ENCODE peak calls at places on chromosome 10, in six cellular contexts. One of them, this sample, is unnamed.

GRCh38 chr10:67697646-67698245 is 1.8 kb upstream of the CTNNA3 start:
- DNase-seq in hepatocyte: peak; percentile 57
- DNase-seq in PC-9: peak; percentile 51
- DNase-seq in endothelial cell of umbilical vein: peak; percentile 80
- DNase-seq in PC-3: peak; percentile 88
- DNase-seq in HCT116: peak; percentile 41
- DNase-seq in this sample: peak; percentile 45

GRCh38 chr10:6297522-6297921 is 94.8 kb downstream of the PFKFB3 start:
- DNase-seq in hepatocyte: no peak
- DNase-seq in PC-9: no peak
- DNase-seq in endothelial cell of umbilical vein: no peak
- DNase-seq in PC-3: no peak
- DNase-seq in HCT116: no peak
- DNase-seq in this sample: no peak

GRCh38 chr10:43140414-43140813 is 2.2 kb downstream of the CSGALNACT2 start:
- DNase-seq in hepatocyte: no peak
- DNase-seq in PC-9: peak; percentile 86
- DNase-seq in endothelial cell of umbilical vein: peak; percentile 88
- DNase-seq in PC-3: peak; percentile 97
- DNase-seq in HCT116: no peak
- DNase-seq in this sample: no peak

GRCh38 chr10:100370561-100370975 is 23.5 kb downstream of the SCD start:
- DNase-seq in hepatocyte: peak; percentile 53
- DNase-seq in PC-9: peak; percentile 82
- DNase-seq in endothelial cell of umbilical vein: no peak
- DNase-seq in PC-3: peak; percentile 60
- DNase-seq in HCT116: peak; percentile 72
- DNase-seq in this sample: no peak

GRCh38 chr10:110568055-110568735 is 700 bp downstream of the SMC3 start:
- DNase-seq in hepatocyte: peak; percentile 53
- DNase-seq in PC-9: no peak
- DNase-seq in endothelial cell of umbilical vein: peak; percentile 45
- DNase-seq in PC-3: peak; percentile 7
- DNase-seq in HCT116: no peak
- DNase-seq in this sample: peak; percentile 80

GRCh38 chr10:70695241-70696030 is 23.1 kb downstream of the ADAMTS14 start:
- DNase-seq in hepatocyte: no peak
- DNase-seq in PC-9: no peak
- DNase-seq in endothelial cell of umbilical vein: no peak
- DNase-seq in PC-3: peak; percentile 83
- DNase-seq in HCT116: no peak
- DNase-seq in this sample: no peak

GRCh38 chr10:4763960-4764428 is 62.0 kb upstream of the AKR1E2 start:
- DNase-seq in hepatocyte: no peak
- DNase-seq in PC-9: peak; percentile 39
- DNase-seq in endothelial cell of umbilical vein: peak; percentile 76
- DNase-seq in PC-3: peak; percentile 81
- DNase-seq in HCT116: no peak
- DNase-seq in this sample: no peak

GRCh38 chr10:78211476-78212110 is 177.9 kb downstream of the RPS24 start:
- DNase-seq in hepatocyte: peak; percentile 69
- DNase-seq in PC-9: no peak
- DNase-seq in endothelial cell of umbilical vein: peak; percentile 55
- DNase-seq in PC-3: peak; percentile 92
- DNase-seq in HCT116: peak; percentile 6
- DNase-seq in this sample: peak; percentile 65

GRCh38 chr10:107163086-107163880 is 1.2 kb downstream of the SORCS1 start:
- DNase-seq in hepatocyte: peak; percentile 13
- DNase-seq in PC-9: no peak
- DNase-seq in endothelial cell of umbilical vein: no peak
- DNase-seq in PC-3: no peak
- DNase-seq in HCT116: no peak
- DNase-seq in this sample: peak; percentile 58

GRCh38 chr10:107165007-107165406 is 501 bp upstream of the SORCS1 start:
- DNase-seq in hepatocyte: no peak
- DNase-seq in PC-9: no peak
- DNase-seq in endothelial cell of umbilical vein: no peak
- DNase-seq in PC-3: no peak
- DNase-seq in HCT116: no peak
- DNase-seq in this sample: peak; percentile 24

GRCh38 chr10:107160866-107161265 is 3.6 kb downstream of the SORCS1 start:
- DNase-seq in hepatocyte: no peak
- DNase-seq in PC-9: no peak
- DNase-seq in endothelial cell of umbilical vein: no peak
- DNase-seq in PC-3: no peak
- DNase-seq in HCT116: no peak
- DNase-seq in this sample: no peak

GRCh38 chr10:107166378-107166777 is 1.9 kb upstream of the SORCS1 start:
- DNase-seq in hepatocyte: no peak
- DNase-seq in PC-9: no peak
- DNase-seq in endothelial cell of umbilical vein: no peak
- DNase-seq in PC-3: peak; percentile 1
- DNase-seq in HCT116: no peak
- DNase-seq in this sample: peak; percentile 50

GRCh38 chr10:107163904-107164861 is at the start of gene SORCS1:
- DNase-seq in hepatocyte: peak; percentile 77
- DNase-seq in PC-9: no peak
- DNase-seq in endothelial cell of umbilical vein: no peak
- DNase-seq in PC-3: no peak
- DNase-seq in HCT116: no peak
- DNase-seq in this sample: peak; percentile 87
- TF ChIP-seq CTCF in hepatocyte: no peak
- TF ChIP-seq CTCF in PC-9: no peak
- TF ChIP-seq CTCF in endothelial cell of umbilical vein: no peak
- TF ChIP-seq CTCF in PC-3: no peak
- TF ChIP-seq CTCF in HCT116: no peak
- TF ChIP-seq CTCF in this sample: no peak

GRCh38 chr10:79285315-79286185 is 61.7 kb upstream of the PPIF start:
- DNase-seq in hepatocyte: no peak
- DNase-seq in PC-9: no peak
- DNase-seq in endothelial cell of umbilical vein: no peak
- DNase-seq in PC-3: no peak
- DNase-seq in HCT116: no peak
- DNase-seq in this sample: no peak
- H4K20me1 ChIP-seq in hepatocyte: peaks cover 45% of the 10 kb centered on the region
- H4K20me1 ChIP-seq in PC-9: no peaks in the 10 kb centered on the region
- H4K20me1 ChIP-seq in endothelial cell of umbilical vein: no peaks in the 10 kb centered on the region
- H4K20me1 ChIP-seq in PC-3: no peaks in the 10 kb centered on the region
- H4K20me1 ChIP-seq in HCT116: no peaks in the 10 kb centered on the region
- H4K20me1 ChIP-seq in this sample: peaks cover 43% of the 10 kb centered on the region

GRCh38 chr10:8379906-8380832 is 325.7 kb downstream of the GATA3 start:
- DNase-seq in hepatocyte: peak; percentile 38
- DNase-seq in PC-9: no peak
- DNase-seq in endothelial cell of umbilical vein: peak; percentile 4
- DNase-seq in PC-3: no peak
- DNase-seq in HCT116: no peak
- DNase-seq in this sample: no peak

GRCh38 chr10:8369666-8370065 is 315.2 kb downstream of the GATA3 start:
- DNase-seq in hepatocyte: no peak
- DNase-seq in PC-9: peak; percentile 65
- DNase-seq in endothelial cell of umbilical vein: peak; percentile 76
- DNase-seq in PC-3: peak; percentile 76
- DNase-seq in HCT116: no peak
- DNase-seq in this sample: no peak

GRCh38 chr10:8375137-8375536 is 320.6 kb downstream of the GATA3 start:
- DNase-seq in hepatocyte: no peak
- DNase-seq in PC-9: no peak
- DNase-seq in endothelial cell of umbilical vein: no peak
- DNase-seq in PC-3: no peak
- DNase-seq in HCT116: no peak
- DNase-seq in this sample: no peak

GRCh38 chr10:8378198-8378983 is 323.9 kb downstream of the GATA3 start:
- DNase-seq in hepatocyte: no peak
- DNase-seq in PC-9: no peak
- DNase-seq in endothelial cell of umbilical vein: peak; percentile 40
- DNase-seq in PC-3: no peak
- DNase-seq in HCT116: no peak
- DNase-seq in this sample: peak; percentile 16

DNA sequence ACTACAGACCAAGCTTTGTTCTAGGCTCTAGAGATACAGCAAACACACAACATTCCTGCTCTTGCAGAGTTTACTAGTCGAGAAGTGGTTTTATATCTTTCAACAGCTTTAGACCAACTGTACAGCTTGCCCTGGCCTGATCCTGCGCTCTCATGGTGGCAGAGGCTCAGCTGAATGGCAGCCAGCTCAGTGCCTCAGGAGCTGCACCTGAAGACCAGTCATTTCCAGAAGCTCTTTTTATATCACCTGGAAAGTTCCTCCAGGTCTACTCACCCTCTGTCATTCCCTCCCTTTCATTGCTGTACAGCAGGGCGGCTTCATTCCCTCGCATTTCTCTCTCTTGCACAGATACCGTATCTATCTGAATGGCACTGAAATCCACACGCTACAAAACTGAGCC is 319.8 kb downstream of the GATA3 start:
- DNase-seq in hepatocyte: no peak
- DNase-seq in PC-9: no peak
- DNase-seq in endothelial cell of umbilical vein: no peak
- DNase-seq in PC-3: no peak
- DNase-seq in HCT116: no peak
- DNase-seq in this sample: no peak
- TF ChIP-seq CTCF in hepatocyte: no peak
- TF ChIP-seq CTCF in PC-9: no peak
- TF ChIP-seq CTCF in endothelial cell of umbilical vein: no peak
- TF ChIP-seq CTCF in PC-3: no peak
- TF ChIP-seq CTCF in HCT116: no peak
- TF ChIP-seq CTCF in this sample: no peak

DNA sequence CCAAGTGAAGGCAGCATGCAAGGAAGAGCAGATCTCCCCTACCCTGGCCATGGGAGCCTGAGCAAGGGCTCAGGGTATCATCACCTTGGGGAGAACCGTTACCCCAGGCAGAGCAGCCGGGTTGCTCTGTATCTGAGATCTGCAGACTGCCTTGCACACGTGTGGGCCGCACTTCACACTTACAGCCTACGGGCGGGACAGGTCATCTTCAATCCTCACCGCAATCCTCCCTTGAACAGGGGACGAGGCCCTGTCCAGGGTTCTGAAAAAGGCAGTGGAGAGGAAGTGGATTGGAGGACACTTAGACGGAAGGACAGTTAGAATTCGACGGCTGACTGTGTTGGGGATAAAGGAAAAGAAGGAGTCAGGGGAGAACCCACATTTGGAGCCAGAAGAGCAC is 51.4 kb downstream of the NPS start:
- DNase-seq in hepatocyte: no peak
- DNase-seq in PC-9: no peak
- DNase-seq in endothelial cell of umbilical vein: no peak
- DNase-seq in PC-3: peak; percentile 17
- DNase-seq in HCT116: no peak
- DNase-seq in this sample: peak; percentile 78
- H4K20me1 ChIP-seq in hepatocyte: no peaks in the 10 kb centered on the region
- H4K20me1 ChIP-seq in PC-9: no peaks in the 10 kb centered on the region
- H4K20me1 ChIP-seq in endothelial cell of umbilical vein: no peaks in the 10 kb centered on the region
- H4K20me1 ChIP-seq in PC-3: no peaks in the 10 kb centered on the region
- H4K20me1 ChIP-seq in HCT116: no peaks in the 10 kb centered on the region
- H4K20me1 ChIP-seq in this sample: no peaks in the 10 kb centered on the region

GRCh38 chr10:52779541-52780390 is 7.2 kb upstream of the MBL2 start:
- DNase-seq in hepatocyte: peak; percentile 87
- DNase-seq in PC-9: no peak
- DNase-seq in endothelial cell of umbilical vein: peak; percentile 70
- DNase-seq in PC-3: peak; percentile 99
- DNase-seq in HCT116: peak; percentile 45
- DNase-seq in this sample: peak; percentile 81

GRCh38 chr10:52777414-52777813 is 4.8 kb upstream of the MBL2 start:
- DNase-seq in hepatocyte: no peak
- DNase-seq in PC-9: no peak
- DNase-seq in endothelial cell of umbilical vein: no peak
- DNase-seq in PC-3: no peak
- DNase-seq in HCT116: no peak
- DNase-seq in this sample: no peak

GRCh38 chr10:52780391-52781155 is 8.0 kb upstream of the MBL2 start:
- DNase-seq in hepatocyte: no peak
- DNase-seq in PC-9: no peak
- DNase-seq in endothelial cell of umbilical vein: no peak
- DNase-seq in PC-3: no peak
- DNase-seq in HCT116: no peak
- DNase-seq in this sample: no peak

GRCh38 chr10:52776471-52776903 is 3.9 kb upstream of the MBL2 start:
- DNase-seq in hepatocyte: no peak
- DNase-seq in PC-9: no peak
- DNase-seq in endothelial cell of umbilical vein: no peak
- DNase-seq in PC-3: no peak
- DNase-seq in HCT116: no peak
- DNase-seq in this sample: no peak

GRCh38 chr10:52778511-52779392 is 6.2 kb upstream of the MBL2 start:
- DNase-seq in hepatocyte: no peak
- DNase-seq in PC-9: no peak
- DNase-seq in endothelial cell of umbilical vein: peak; percentile 35
- DNase-seq in PC-3: peak; percentile 88
- DNase-seq in HCT116: peak; percentile 24
- DNase-seq in this sample: peak; percentile 49
- TF ChIP-seq CTCF in hepatocyte: peak; percentile 22
- TF ChIP-seq CTCF in PC-9: peak; percentile 49
- TF ChIP-seq CTCF in endothelial cell of umbilical vein: peak; percentile 66
- TF ChIP-seq CTCF in PC-3: peak; percentile 99
- TF ChIP-seq CTCF in HCT116: no peak
- TF ChIP-seq CTCF in this sample: peak; percentile 50

GRCh38 chr10:31395695-31396094 is 76.7 kb downstream of the ZEB1 start:
- DNase-seq in hepatocyte: no peak
- DNase-seq in PC-9: no peak
- DNase-seq in endothelial cell of umbilical vein: no peak
- DNase-seq in PC-3: no peak
- DNase-seq in HCT116: no peak
- DNase-seq in this sample: no peak

GRCh38 chr10:31401287-31401686 is 82.3 kb downstream of the ZEB1 start:
- DNase-seq in hepatocyte: no peak
- DNase-seq in PC-9: peak; percentile 53
- DNase-seq in endothelial cell of umbilical vein: no peak
- DNase-seq in PC-3: peak; percentile 65
- DNase-seq in HCT116: no peak
- DNase-seq in this sample: no peak

GRCh38 chr10:31397852-31398251 is 78.8 kb downstream of the ZEB1 start:
- DNase-seq in hepatocyte: no peak
- DNase-seq in PC-9: no peak
- DNase-seq in endothelial cell of umbilical vein: no peak
- DNase-seq in PC-3: no peak
- DNase-seq in HCT116: no peak
- DNase-seq in this sample: no peak

GRCh38 chr10:31399631-31400030 is 80.6 kb downstream of the ZEB1 start:
- DNase-seq in hepatocyte: no peak
- DNase-seq in PC-9: no peak
- DNase-seq in endothelial cell of umbilical vein: no peak
- DNase-seq in PC-3: peak; percentile 12
- DNase-seq in HCT116: no peak
- DNase-seq in this sample: no peak

GRCh38 chr10:31399171-31399570 is 80.2 kb downstream of the ZEB1 start:
- DNase-seq in hepatocyte: no peak
- DNase-seq in PC-9: no peak
- DNase-seq in endothelial cell of umbilical vein: no peak
- DNase-seq in PC-3: no peak
- DNase-seq in HCT116: no peak
- DNase-seq in this sample: no peak
- H4K20me1 ChIP-seq in hepatocyte: no peaks in the 10 kb centered on the region
- H4K20me1 ChIP-seq in PC-9: no peaks in the 10 kb centered on the region
- H4K20me1 ChIP-seq in endothelial cell of umbilical vein: peaks cover 6% of the 10 kb centered on the region
- H4K20me1 ChIP-seq in PC-3: no peaks in the 10 kb centered on the region
- H4K20me1 ChIP-seq in HCT116: no peaks in the 10 kb centered on the region
- H4K20me1 ChIP-seq in this sample: peaks cover 19% of the 10 kb centered on the region

GRCh38 chr10:132453470-132453861 is 56.5 kb downstream of the PWWP2B start:
- DNase-seq in hepatocyte: no peak
- DNase-seq in PC-9: no peak
- DNase-seq in endothelial cell of umbilical vein: no peak
- DNase-seq in PC-3: no peak
- DNase-seq in HCT116: no peak
- DNase-seq in this sample: no peak
- TF ChIP-seq CTCF in hepatocyte: no peak
- TF ChIP-seq CTCF in PC-9: peak; percentile 43
- TF ChIP-seq CTCF in endothelial cell of umbilical vein: no peak
- TF ChIP-seq CTCF in PC-3: peak; percentile 27
- TF ChIP-seq CTCF in HCT116: no peak
- TF ChIP-seq CTCF in this sample: no peak

This sample was measured in neural progenitor cell.